ENCODE peak calls at places on chromosome 21, in nine cellular contexts. W is breast epithelium, H is transverse colon, E is esophagus muscularis mucosa, K is stomach, R is prostate gland, O is upper lobe of left lung, Q is endothelial cell of umbilical vein, Y is K562. L is an unnamed sample.

GRCh38 chr21:16279658-16280581 is 550.1 kb downstream of the USP25 start:
- DNase-seq in W (no peak), H (no peak), E (no peak), K (no peak), R (peak; percentile 37), O (no peak), Q (peak; percentile 70), Y (no peak), L (no peak)

GRCh38 chr21:21232320-21232719 is 234.1 kb downstream of the NCAM2 start:
- DNase-seq in W (no peak), H (peak; percentile 7), E (no peak), K (no peak), R (no peak), O (no peak), Q (peak; percentile 22), Y (peak; percentile 30), L (no peak)

GRCh38 chr21:42525228-42525604 is 11.6 kb downstream of the SLC37A1 start:
- DNase-seq in W (no peak), H (no peak), E (no peak), K (no peak), R (no peak), O (no peak), Q (no peak), Y (no peak), L (no peak)

GRCh38 chr21:35139382-35139715 is 90.2 kb upstream of the RUNX1 start:
- DNase-seq in W (no peak), H (no peak), E (no peak), K (no peak), R (no peak), O (no peak), Q (no peak), Y (no peak), L (no peak)

GRCh38 chr21:27715131-27715530 is 748.2 kb upstream of the ADAMTS5 start:
- DNase-seq in W (no peak), H (no peak), E (no peak), K (no peak), R (no peak), O (no peak), Q (no peak), Y (no peak), L (no peak)

GRCh38 chr21:38803075-38803474 is 2.7 kb upstream of the ETS2 start:
- DNase-seq in W (no peak), H (no peak), E (no peak), K (no peak), R (no peak), O (no peak), Q (no peak), Y (no peak), L (no peak)

GRCh38 chr21:21436012-21436545 is 437.9 kb downstream of the NCAM2 start:
- DNase-seq in W (no peak), H (no peak), E (no peak), K (no peak), R (no peak), O (no peak), Q (peak; percentile 61), Y (no peak), L (no peak)

GRCh38 chr21:42648606-42649005 is 4.8 kb upstream of the PDE9A start:
- DNase-seq in W (no peak), H (no peak), E (no peak), K (no peak), R (no peak), O (no peak), Q (no peak), Y (no peak), L (no peak)

GRCh38 chr21:33969600-33969999 is 54.0 kb upstream of the ATP5PO start:
- DNase-seq in W (no peak), H (no peak), E (no peak), K (no peak), R (no peak), O (no peak), Q (no peak), Y (no peak), L (peak; percentile 9)

GRCh38 chr21:33966324-33966949 is 50.8 kb upstream of the ATP5PO start:
- DNase-seq in W (no peak), H (no peak), E (no peak), K (no peak), R (no peak), O (no peak), Q (no peak), Y (peak; percentile 41), L (peak; percentile 70)

GRCh38 chr21:33967086-33967571 is 51.5 kb upstream of the ATP5PO start:
- DNase-seq in W (no peak), H (no peak), E (no peak), K (no peak), R (no peak), O (no peak), Q (no peak), Y (no peak), L (peak; percentile 13)

GRCh38 chr21:33968998-33969353 is 53.4 kb upstream of the ATP5PO start:
- DNase-seq in W (no peak), H (no peak), E (no peak), K (no peak), R (no peak), O (no peak), Q (no peak), Y (no peak), L (peak; percentile 34)

GRCh38 chr21:33968082-33968997 is 52.7 kb upstream of the ATP5PO start:
- DNase-seq in W (no peak), H (peak; percentile 15), E (no peak), K (no peak), R (no peak), O (no peak), Q (peak; percentile 97), Y (peak; percentile 61), L (peak; percentile 40)
- H3K4me3 ChIP-seq in W (no peak overlapping the region), H (no peak overlapping the region), E (no peak overlapping the region), K (no peak overlapping the region), R (no peak overlapping the region), O (no peak overlapping the region), Q (no peak overlapping the region), Y (no peak overlapping the region), L (no peak overlapping the region)

DNA sequence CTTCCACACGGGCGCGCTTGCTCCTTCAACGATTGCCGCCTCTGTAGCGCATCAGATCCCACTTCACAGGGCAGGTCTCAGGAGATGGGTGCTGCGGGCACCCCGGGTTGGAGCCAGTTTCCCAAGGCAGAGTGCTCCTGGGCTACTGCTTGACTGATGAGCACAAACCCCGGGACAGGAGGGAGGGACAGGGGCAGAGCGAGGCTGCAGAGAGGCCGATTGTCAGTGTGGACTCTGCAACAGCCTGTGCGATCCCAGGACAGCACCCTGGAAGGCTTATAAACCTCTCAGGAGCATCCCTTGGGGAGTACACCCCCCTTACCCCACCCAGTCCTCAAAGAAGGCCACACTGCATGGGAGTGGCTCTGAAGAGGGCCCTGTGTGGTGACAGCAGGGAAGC is 28.0 kb upstream of the BACE2 start:
- DNase-seq in W (no peak), H (no peak), E (no peak), K (no peak), R (no peak), O (no peak), Q (no peak), Y (no peak), L (no peak)
- TF ChIP-seq POLR2AphosphoS5 in W (no peak), H (no peak), E (no peak), K (no peak), R (no peak), O (no peak), Q (no peak), Y (no peak), L (no peak)

DNA sequence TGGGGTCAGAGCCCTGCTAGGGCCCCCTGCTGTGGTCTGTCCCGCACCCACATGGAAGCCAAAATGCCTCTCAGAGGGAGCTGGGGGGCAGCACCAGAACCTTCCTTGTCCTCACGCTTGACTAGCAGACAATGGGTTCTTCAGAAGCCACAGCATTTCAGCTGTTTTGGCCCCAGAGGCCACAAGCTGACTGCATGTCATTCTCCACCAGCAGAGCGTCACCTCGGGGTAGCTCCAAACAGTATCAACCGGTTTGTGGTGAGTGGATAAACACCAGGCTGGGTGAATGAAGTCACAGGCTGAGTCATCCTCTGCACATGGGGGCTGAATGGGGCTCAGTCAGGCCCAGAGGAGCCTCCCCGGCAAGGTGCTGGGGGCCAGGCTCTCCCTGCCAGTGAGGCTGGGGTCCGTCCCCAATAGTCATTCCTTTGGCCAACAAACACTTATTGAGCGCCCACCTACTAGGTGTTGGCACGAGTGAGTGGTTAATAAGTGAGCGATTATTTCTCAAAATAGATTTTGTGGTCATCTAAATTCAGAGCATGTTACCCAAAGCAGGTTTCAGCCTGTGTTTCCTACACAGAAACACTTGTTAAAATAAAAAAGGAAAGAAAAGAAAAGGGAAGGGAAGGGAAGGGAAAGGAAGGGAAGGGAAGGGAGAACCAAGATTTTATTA is 9.1 kb downstream of the OLIG1 start:
- DNase-seq in W (peak; percentile 66), H (no peak), E (no peak), K (no peak), R (peak; percentile 29), O (peak; percentile 64), Q (no peak), Y (peak; percentile 68), L (no peak)
- TF ChIP-seq POLR2A in W (no peak), H (no peak), E (no peak), K (no peak), R (peak; percentile 19), O (no peak), Q (no peak), Y (no peak), L (no peak)

GRCh38 chr21:44967082-44968047 is 27.5 kb downstream of the SLX9 start:
- DNase-seq in W (no peak), H (no peak), E (no peak), K (no peak), R (no peak), O (peak; percentile 58), Q (no peak), Y (no peak), L (no peak)

GRCh38 chr21:44962481-44962966 is 22.7 kb downstream of the SLX9 start:
- DNase-seq in W (no peak), H (no peak), E (no peak), K (no peak), R (no peak), O (no peak), Q (peak; percentile 97), Y (no peak), L (no peak)

GRCh38 chr21:44966135-44967081 is 26.6 kb downstream of the SLX9 start:
- DNase-seq in W (no peak), H (no peak), E (no peak), K (no peak), R (peak; percentile 54), O (no peak), Q (no peak), Y (no peak), L (no peak)

GRCh38 chr21:44964381-44964780 is 24.6 kb downstream of the SLX9 start:
- DNase-seq in W (no peak), H (no peak), E (no peak), K (no peak), R (no peak), O (no peak), Q (no peak), Y (no peak), L (no peak)

DNA sequence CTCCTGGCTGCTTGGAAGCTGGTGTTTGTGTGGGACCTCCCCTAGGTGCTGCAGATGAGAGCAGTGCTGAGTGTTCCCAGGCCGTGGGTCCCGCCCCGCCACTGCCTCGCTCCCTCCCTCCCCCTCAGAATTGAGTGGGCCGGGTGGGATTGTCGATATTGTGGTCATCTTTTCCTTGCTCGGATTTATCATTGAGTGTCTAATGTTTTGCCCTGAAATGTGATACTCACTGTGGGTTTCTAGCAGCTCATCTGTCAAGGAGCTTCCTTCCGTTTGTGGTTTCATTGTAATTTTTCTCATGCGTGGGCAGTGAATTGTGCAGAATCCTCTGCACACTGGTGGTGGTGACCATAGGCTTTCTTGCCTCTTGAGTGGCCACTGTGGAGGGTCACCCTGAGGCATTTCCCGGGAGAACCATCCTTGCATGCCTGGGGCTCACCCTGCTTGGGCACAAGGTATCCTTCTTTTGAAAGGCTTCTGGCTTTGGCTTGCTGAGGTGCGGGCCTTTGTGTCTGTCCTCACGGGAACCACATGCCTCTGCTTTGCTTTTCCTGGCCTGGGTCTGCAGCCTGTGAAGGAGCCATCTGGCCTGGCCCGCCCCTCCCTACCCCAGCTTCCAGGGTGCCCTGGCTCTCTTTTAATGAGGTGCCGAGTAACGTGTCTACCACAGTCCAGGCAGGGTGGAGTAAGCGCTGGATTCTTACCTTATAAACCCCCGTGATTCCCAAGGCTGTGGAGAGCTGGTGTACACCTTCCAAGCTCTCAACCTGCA is 25.6 kb downstream of the SLX9 start:
- DNase-seq in W (no peak), H (no peak), E (no peak), K (no peak), R (no peak), O (no peak), Q (no peak), Y (no peak), L (no peak)
- H3K4me3 ChIP-seq in W (no peak overlapping the region), H (no peak overlapping the region), E (no peak overlapping the region), K (no peak overlapping the region), R (no peak overlapping the region), O (no peak overlapping the region), Q (no peak overlapping the region), Y (no peak overlapping the region), L (no peak overlapping the region)